ENCODE peak calls at places on chromosome 14, in five cellular contexts. One of them, this sample, is unnamed.

GRCh38 chr14:60775296-60775695 is 40.7 kb downstream of the MNAT1 start:
- DNase-seq in hippocampal formation: no peak
- DNase-seq in H9: no peak
- DNase-seq in stimulated activated CD4-positive, alpha-beta T cell treated with anti-CD3 and anti-CD28 coated beads, Interleukin-2, amount 100 ng/mL, for 24 hours: no peak
- DNase-seq in A172: peak; percentile 27
- DNase-seq in this sample: no peak

GRCh38 chr14:97848351-97848980 is 1051.3 kb downstream of the VRK1 start:
- DNase-seq in H9: no peak
- DNase-seq in stimulated activated CD4-positive, alpha-beta T cell treated with anti-CD3 and anti-CD28 coated beads, Interleukin-2, amount 100 ng/mL, for 24 hours: peak; percentile 9
- DNase-seq in A172: no peak
- DNase-seq in hippocampal formation: no peak
- DNase-seq in this sample: no peak

GRCh38 chr14:29465095-29465494 is 462.6 kb downstream of the PRKD1 start:
- DNase-seq in H9: no peak
- DNase-seq in stimulated activated CD4-positive, alpha-beta T cell treated with anti-CD3 and anti-CD28 coated beads, Interleukin-2, amount 100 ng/mL, for 24 hours: no peak
- DNase-seq in A172: no peak
- DNase-seq in hippocampal formation: no peak
- DNase-seq in this sample: no peak

GRCh38 chr14:106790189-106791036 is 1264.0 kb downstream of the TMEM121 start:
- DNase-seq in A172: peak; percentile 19
- DNase-seq in H9: no peak
- DNase-seq in stimulated activated CD4-positive, alpha-beta T cell treated with anti-CD3 and anti-CD28 coated beads, Interleukin-2, amount 100 ng/mL, for 24 hours: peak; percentile 84
- DNase-seq in hippocampal formation: no peak
- DNase-seq in this sample: peak; percentile 64

GRCh38 chr14:100261621-100262020 is 22.7 kb downstream of the YY1 start:
- DNase-seq in A172: no peak
- DNase-seq in stimulated activated CD4-positive, alpha-beta T cell treated with anti-CD3 and anti-CD28 coated beads, Interleukin-2, amount 100 ng/mL, for 24 hours: no peak
- DNase-seq in hippocampal formation: no peak
- DNase-seq in H9: no peak
- DNase-seq in this sample: no peak

GRCh38 chr14:79011091-79011919 is 841.1 kb downstream of the NRXN3 start:
- DNase-seq in hippocampal formation: no peak
- DNase-seq in A172: peak; percentile 66
- DNase-seq in stimulated activated CD4-positive, alpha-beta T cell treated with anti-CD3 and anti-CD28 coated beads, Interleukin-2, amount 100 ng/mL, for 24 hours: no peak
- DNase-seq in H9: peak; percentile 28
- DNase-seq in this sample: no peak

GRCh38 chr14:101862711-101863110 is 101.2 kb downstream of the PPP2R5C start:
- DNase-seq in A172: no peak
- DNase-seq in hippocampal formation: no peak
- DNase-seq in stimulated activated CD4-positive, alpha-beta T cell treated with anti-CD3 and anti-CD28 coated beads, Interleukin-2, amount 100 ng/mL, for 24 hours: no peak
- DNase-seq in H9: no peak
- DNase-seq in this sample: no peak

GRCh38 chr14:75476274-75476995 is 45.8 kb upstream of the BATF start:
- DNase-seq in A172: no peak
- DNase-seq in hippocampal formation: no peak
- DNase-seq in stimulated activated CD4-positive, alpha-beta T cell treated with anti-CD3 and anti-CD28 coated beads, Interleukin-2, amount 100 ng/mL, for 24 hours: no peak
- DNase-seq in H9: peak; percentile 54
- DNase-seq in this sample: no peak

GRCh38 chr14:75835156-75836141 is 146.3 kb downstream of the TGFB3 start:
- DNase-seq in A172: no peak
- DNase-seq in stimulated activated CD4-positive, alpha-beta T cell treated with anti-CD3 and anti-CD28 coated beads, Interleukin-2, amount 100 ng/mL, for 24 hours: no peak
- DNase-seq in hippocampal formation: no peak
- DNase-seq in H9: no peak
- DNase-seq in this sample: no peak

GRCh38 chr14:37466003-37466622 is 128.9 kb downstream of the FOXA1 start:
- DNase-seq in A172: no peak
- DNase-seq in H9: no peak
- DNase-seq in stimulated activated CD4-positive, alpha-beta T cell treated with anti-CD3 and anti-CD28 coated beads, Interleukin-2, amount 100 ng/mL, for 24 hours: no peak
- DNase-seq in hippocampal formation: no peak
- DNase-seq in this sample: no peak

GRCh38 chr14:31207287-31207745 is 277 bp downstream of the HECTD1 start:
- DNase-seq in hippocampal formation: peak; percentile 86
- DNase-seq in stimulated activated CD4-positive, alpha-beta T cell treated with anti-CD3 and anti-CD28 coated beads, Interleukin-2, amount 100 ng/mL, for 24 hours: no peak
- DNase-seq in A172: no peak
- DNase-seq in H9: no peak
- DNase-seq in this sample: no peak

GRCh38 chr14:54566152-54566409 is 847 bp upstream of the SAMD4A start:
- DNase-seq in hippocampal formation: no peak
- DNase-seq in stimulated activated CD4-positive, alpha-beta T cell treated with anti-CD3 and anti-CD28 coated beads, Interleukin-2, amount 100 ng/mL, for 24 hours: no peak
- DNase-seq in A172: no peak
- DNase-seq in H9: no peak
- DNase-seq in this sample: no peak

GRCh38 chr14:56099081-56099797 is 19.0 kb upstream of the PELI2 start:
- DNase-seq in hippocampal formation: no peak
- DNase-seq in H9: no peak
- DNase-seq in A172: no peak
- DNase-seq in stimulated activated CD4-positive, alpha-beta T cell treated with anti-CD3 and anti-CD28 coated beads, Interleukin-2, amount 100 ng/mL, for 24 hours: no peak
- DNase-seq in this sample: no peak

GRCh38 chr14:54435500-54435981 is 5.6 kb downstream of the CNIH1 start:
- DNase-seq in hippocampal formation: no peak
- DNase-seq in H9: no peak
- DNase-seq in A172: peak; percentile 43
- DNase-seq in stimulated activated CD4-positive, alpha-beta T cell treated with anti-CD3 and anti-CD28 coated beads, Interleukin-2, amount 100 ng/mL, for 24 hours: no peak
- DNase-seq in this sample: no peak

GRCh38 chr14:99118046-99118721 is 153.8 kb downstream of the BCL11B start:
- DNase-seq in A172: no peak
- DNase-seq in stimulated activated CD4-positive, alpha-beta T cell treated with anti-CD3 and anti-CD28 coated beads, Interleukin-2, amount 100 ng/mL, for 24 hours: peak; percentile 15
- DNase-seq in H9: peak; percentile 58
- DNase-seq in hippocampal formation: no peak
- DNase-seq in this sample: no peak

GRCh38 chr14:24861083-24861630 is 188.8 kb downstream of the STXBP6 start:
- DNase-seq in hippocampal formation: no peak
- DNase-seq in A172: peak; percentile 28
- DNase-seq in stimulated activated CD4-positive, alpha-beta T cell treated with anti-CD3 and anti-CD28 coated beads, Interleukin-2, amount 100 ng/mL, for 24 hours: no peak
- DNase-seq in H9: no peak
- DNase-seq in this sample: no peak

GRCh38 chr14:20427231-20428009 is 8.5 kb downstream of the KLHL33 start:
- DNase-seq in H9: no peak
- DNase-seq in hippocampal formation: no peak
- DNase-seq in A172: peak; percentile 64
- DNase-seq in stimulated activated CD4-positive, alpha-beta T cell treated with anti-CD3 and anti-CD28 coated beads, Interleukin-2, amount 100 ng/mL, for 24 hours: no peak
- DNase-seq in this sample: no peak

GRCh38 chr14:95500772-95501401 is 15.6 kb downstream of the SYNE3 start:
- DNase-seq in A172: peak; percentile 64
- DNase-seq in stimulated activated CD4-positive, alpha-beta T cell treated with anti-CD3 and anti-CD28 coated beads, Interleukin-2, amount 100 ng/mL, for 24 hours: no peak
- DNase-seq in hippocampal formation: peak; percentile 72
- DNase-seq in H9: no peak
- DNase-seq in this sample: no peak

GRCh38 chr14:101187017-101187815 is 283.7 kb upstream of the RTL1 start:
- DNase-seq in H9: no peak
- DNase-seq in stimulated activated CD4-positive, alpha-beta T cell treated with anti-CD3 and anti-CD28 coated beads, Interleukin-2, amount 100 ng/mL, for 24 hours: no peak
- DNase-seq in A172: no peak
- DNase-seq in hippocampal formation: no peak
- DNase-seq in this sample: no peak

GRCh38 chr14:61355892-61356325 is 34.5 kb downstream of the PRKCH start:
- DNase-seq in stimulated activated CD4-positive, alpha-beta T cell treated with anti-CD3 and anti-CD28 coated beads, Interleukin-2, amount 100 ng/mL, for 24 hours: peak; percentile 61
- DNase-seq in hippocampal formation: no peak
- DNase-seq in H9: peak; percentile 72
- DNase-seq in A172: peak; percentile 88
- DNase-seq in this sample: no peak

GRCh38 chr14:104305511-104306449 is 167.4 kb downstream of the KIF26A start:
- DNase-seq in H9: no peak
- DNase-seq in stimulated activated CD4-positive, alpha-beta T cell treated with anti-CD3 and anti-CD28 coated beads, Interleukin-2, amount 100 ng/mL, for 24 hours: no peak
- DNase-seq in hippocampal formation: no peak
- DNase-seq in A172: no peak
- DNase-seq in this sample: no peak

GRCh38 chr14:101874001-101874400 is 90.4 kb upstream of the DYNC1H1 start:
- DNase-seq in H9: no peak
- DNase-seq in stimulated activated CD4-positive, alpha-beta T cell treated with anti-CD3 and anti-CD28 coated beads, Interleukin-2, amount 100 ng/mL, for 24 hours: no peak
- DNase-seq in A172: no peak
- DNase-seq in hippocampal formation: no peak
- DNase-seq in this sample: no peak

GRCh38 chr14:102893452-102893851 is 29.0 kb upstream of the AMN start:
- DNase-seq in A172: no peak
- DNase-seq in hippocampal formation: no peak
- DNase-seq in H9: no peak
- DNase-seq in stimulated activated CD4-positive, alpha-beta T cell treated with anti-CD3 and anti-CD28 coated beads, Interleukin-2, amount 100 ng/mL, for 24 hours: no peak
- DNase-seq in this sample: no peak

GRCh38 chr14:86892167-86892956 is 1100.6 kb downstream of the GALC start:
- DNase-seq in stimulated activated CD4-positive, alpha-beta T cell treated with anti-CD3 and anti-CD28 coated beads, Interleukin-2, amount 100 ng/mL, for 24 hours: no peak
- DNase-seq in H9: no peak
- DNase-seq in hippocampal formation: no peak
- DNase-seq in A172: no peak
- DNase-seq in this sample: no peak

GRCh38 chr14:76977793-76978730 is 50.4 kb downstream of the IRF2BPL start:
- DNase-seq in A172: no peak
- DNase-seq in hippocampal formation: peak; percentile 30
- DNase-seq in stimulated activated CD4-positive, alpha-beta T cell treated with anti-CD3 and anti-CD28 coated beads, Interleukin-2, amount 100 ng/mL, for 24 hours: peak; percentile 83
- DNase-seq in H9: no peak
- DNase-seq in this sample: peak; percentile 75

GRCh38 chr14:78836777-78837176 is 666.6 kb downstream of the NRXN3 start:
- DNase-seq in hippocampal formation: peak; percentile 53
- DNase-seq in A172: peak; percentile 61
- DNase-seq in H9: peak; percentile 85
- DNase-seq in stimulated activated CD4-positive, alpha-beta T cell treated with anti-CD3 and anti-CD28 coated beads, Interleukin-2, amount 100 ng/mL, for 24 hours: no peak
- DNase-seq in this sample: peak; percentile 9

GRCh38 chr14:65421201-65421981 is 8.9 kb downstream of the FUT8 start:
- DNase-seq in hippocampal formation: no peak
- DNase-seq in stimulated activated CD4-positive, alpha-beta T cell treated with anti-CD3 and anti-CD28 coated beads, Interleukin-2, amount 100 ng/mL, for 24 hours: no peak
- DNase-seq in A172: peak; percentile 37
- DNase-seq in H9: no peak
- DNase-seq in this sample: no peak

GRCh38 chr14:97266653-97267052 is 469.5 kb downstream of the VRK1 start:
- DNase-seq in A172: no peak
- DNase-seq in stimulated activated CD4-positive, alpha-beta T cell treated with anti-CD3 and anti-CD28 coated beads, Interleukin-2, amount 100 ng/mL, for 24 hours: no peak
- DNase-seq in H9: no peak
- DNase-seq in hippocampal formation: no peak
- DNase-seq in this sample: no peak

GRCh38 chr14:39229222-39229543 is 4.5 kb upstream of the MIA2 start:
- DNase-seq in stimulated activated CD4-positive, alpha-beta T cell treated with anti-CD3 and anti-CD28 coated beads, Interleukin-2, amount 100 ng/mL, for 24 hours: peak; percentile 50
- DNase-seq in A172: no peak
- DNase-seq in hippocampal formation: no peak
- DNase-seq in H9: no peak
- DNase-seq in this sample: peak; percentile 73

GRCh38 chr14:36477266-36477665 is 42.8 kb downstream of the NKX2-1 start:
- DNase-seq in A172: no peak
- DNase-seq in hippocampal formation: no peak
- DNase-seq in stimulated activated CD4-positive, alpha-beta T cell treated with anti-CD3 and anti-CD28 coated beads, Interleukin-2, amount 100 ng/mL, for 24 hours: no peak
- DNase-seq in H9: no peak
- DNase-seq in this sample: no peak

GRCh38 chr14:21454843-21455550 is 926 bp downstream of the CHD8 start:
- DNase-seq in hippocampal formation: no peak
- DNase-seq in stimulated activated CD4-positive, alpha-beta T cell treated with anti-CD3 and anti-CD28 coated beads, Interleukin-2, amount 100 ng/mL, for 24 hours: no peak
- DNase-seq in A172: no peak
- DNase-seq in H9: no peak
- DNase-seq in this sample: no peak

GRCh38 chr14:53389207-53389606 is 236.1 kb upstream of the DDHD1 start:
- DNase-seq in A172: no peak
- DNase-seq in H9: no peak
- DNase-seq in hippocampal formation: no peak
- DNase-seq in stimulated activated CD4-positive, alpha-beta T cell treated with anti-CD3 and anti-CD28 coated beads, Interleukin-2, amount 100 ng/mL, for 24 hours: no peak
- DNase-seq in this sample: no peak